ENCODE peak calls at places on chromosome 1, in ten cellular contexts. U is colonic mucosa; R is CD8-positive, alpha-beta T cell; B is SK-N-SH; Q is stomach; S is uterus; G is neural progenitor cell; W is H1; C is CD8-positive, alpha-beta memory T cell; F is heart left ventricle. N is an unnamed sample.
A peak's percentile ranks its signal among the peaks of the same experiment; 100 is the strongest.

GRCh38 chr1:10161541-10162290 is 48.7 kb upstream of the KIF1B start:
- DNase-seq in C (no peak), S (peak; percentile 46), G (no peak), U (no peak), F (peak; percentile 56), R (no peak), Q (no peak), B (no peak), W (no peak), N (no peak)

GRCh38 chr1:17377325-17377953 is 5.4 kb downstream of the PADI6 start:
- DNase-seq in B (no peak), S (no peak), U (no peak), C (no peak), R (no peak), W (no peak), G (no peak), F (no peak), Q (no peak), N (no peak)

GRCh38 chr1:43984855-43985254 is 5.8 kb downstream of the B4GALT2 start:
- DNase-seq in C (no peak), B (no peak), F (no peak), R (no peak), G (no peak), U (no peak), W (no peak), S (no peak), Q (no peak), N (no peak)

GRCh38 chr1:31936278-31936965 is 1.7 kb downstream of the PTP4A2 start:
- DNase-seq in B (no peak), S (no peak), Q (no peak), F (no peak), G (no peak), W (no peak), C (no peak), R (no peak), U (no peak), N (no peak)

GRCh38 chr1:185567006-185567405 is 167.2 kb upstream of the HMCN1 start:
- DNase-seq in B (no peak), G (no peak), F (no peak), U (no peak), S (no peak), Q (no peak), W (no peak), C (peak; percentile 35), R (peak; percentile 27), N (peak; percentile 93)

GRCh38 chr1:21631944-21632887 is 36.9 kb downstream of the RAP1GAP start:
- DNase-seq in W (no peak), G (no peak), R (no peak), Q (peak; percentile 64), B (peak; percentile 66), F (no peak), U (peak; percentile 73), S (no peak), C (no peak), N (no peak)

GRCh38 chr1:24899581-24900485 is 30.2 kb downstream of the RUNX3 start:
- DNase-seq in B (no peak), Q (no peak), U (no peak), R (no peak), S (no peak), W (peak; percentile 41), C (no peak), F (peak; percentile 5), G (no peak), N (no peak)

GRCh38 chr1:192639607-192640368 is 3.8 kb downstream of the RGS13 start:
- DNase-seq in Q (no peak), U (no peak), F (no peak), R (no peak), G (no peak), B (no peak), S (no peak), W (no peak), C (no peak), N (peak; percentile 12)

GRCh38 chr1:231040800-231041704 is 998 bp upstream of the FAM89A start:
- DNase-seq in W (peak; percentile 59), C (no peak), B (peak; percentile 48), S (peak; percentile 29), G (peak; percentile 38), Q (no peak), F (no peak), U (no peak), R (no peak), N (no peak)

GRCh38 chr1:228734881-228735801 is at the start of gene RHOU:
- DNase-seq in G (peak; percentile 88), C (peak; percentile 58), U (peak; percentile 76), S (peak; percentile 82), R (peak; percentile 56), W (peak; percentile 79), F (peak; percentile 81), Q (peak; percentile 82), B (peak; percentile 95), N (peak; percentile 11)

GRCh38 chr1:3676581-3677410 is 24.5 kb downstream of the TP73 start:
- DNase-seq in R (no peak), S (no peak), W (no peak), C (no peak), G (no peak), Q (no peak), B (no peak), U (no peak), F (no peak), N (peak; percentile 38)

GRCh38 chr1:76035053-76035452 is 39.5 kb upstream of the ST6GALNAC3 start:
- DNase-seq in W (no peak), F (no peak), U (peak; percentile 31), G (no peak), S (no peak), C (no peak), R (no peak), Q (no peak), B (peak; percentile 19), N (no peak)

GRCh38 chr1:67610450-67610849 is 74.6 kb upstream of the GADD45A start:
- DNase-seq in C (no peak), R (no peak), B (no peak), U (no peak), Q (no peak), G (no peak), F (no peak), W (no peak), S (no peak), N (no peak)

GRCh38 chr1:171403396-171403795 is 81.9 kb upstream of the PRRC2C start:
- DNase-seq in B (no peak), F (no peak), C (no peak), U (no peak), R (no peak), W (no peak), Q (no peak), G (no peak), S (no peak), N (no peak)

GRCh38 chr1:38446936-38447335 is 400.3 kb upstream of the POU3F1 start:
- DNase-seq in U (no peak), Q (no peak), S (no peak), W (peak; percentile 35), C (no peak), R (no peak), G (no peak), B (no peak), F (no peak), N (no peak)
- H3K27me3 ChIP-seq in U (no peaks in the 10 kb centered on the region), Q (peaks cover 52% of the 10 kb centered on the region), S (no peaks in the 10 kb centered on the region), W (no peaks in the 10 kb centered on the region), C (no peaks in the 10 kb centered on the region), R (no peaks in the 10 kb centered on the region), G (no peaks in the 10 kb centered on the region), B (no peaks in the 10 kb centered on the region), F (no peaks in the 10 kb centered on the region), N (peaks cover 7% of the 10 kb centered on the region)

DNA sequence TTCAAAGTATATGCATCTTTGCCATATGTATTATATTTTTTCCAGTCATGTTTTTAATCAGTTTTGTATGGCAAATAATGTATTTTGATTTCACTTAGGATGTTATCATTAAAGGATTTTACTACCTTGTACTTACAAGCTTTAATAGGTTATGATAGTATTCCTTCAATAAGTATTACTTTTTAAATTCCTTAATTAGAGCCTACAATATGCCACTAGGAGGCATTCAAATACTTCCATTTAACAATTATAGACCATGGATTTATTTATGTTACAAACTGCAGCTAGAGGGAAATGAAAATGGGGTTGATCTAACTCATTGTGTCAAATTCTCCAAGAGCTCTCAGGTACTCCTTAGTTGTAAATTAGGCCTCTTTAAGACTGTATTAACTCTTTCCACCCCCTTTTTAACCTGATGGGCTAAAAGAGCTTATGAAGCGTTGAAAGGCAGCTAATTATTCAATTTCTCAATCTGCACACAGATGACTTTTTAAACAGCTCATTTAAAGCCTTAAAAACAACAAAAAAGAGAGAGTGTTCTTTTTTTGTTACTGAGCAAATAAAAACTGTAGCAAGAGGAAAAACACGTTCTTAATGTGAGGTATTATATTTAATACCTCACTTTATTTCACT is 156.2 kb downstream of the DENND1B start:
- DNase-seq in B (no peak), W (no peak), C (no peak), G (peak; percentile 13), Q (no peak), F (no peak), S (no peak), R (no peak), U (no peak), N (no peak)
- H3K27me3 ChIP-seq in B (no peaks in the 10 kb centered on the region), W (no peaks in the 10 kb centered on the region), C (no peaks in the 10 kb centered on the region), G (no peaks in the 10 kb centered on the region), Q (no peaks in the 10 kb centered on the region), F (no peaks in the 10 kb centered on the region), S (no peaks in the 10 kb centered on the region), R (no peaks in the 10 kb centered on the region), U (no peaks in the 10 kb centered on the region), N (no peaks in the 10 kb centered on the region)

GRCh38 chr1:236705771-236706565 is 19.7 kb downstream of the ACTN2 start:
- DNase-seq in G (no peak), U (no peak), F (no peak), C (no peak), R (no peak), W (no peak), S (no peak), Q (no peak), B (peak; percentile 42), N (no peak)

GRCh38 chr1:236700903-236701302 is 14.6 kb downstream of the ACTN2 start:
- DNase-seq in C (no peak), W (no peak), F (no peak), Q (no peak), U (no peak), S (no peak), B (no peak), G (no peak), R (no peak), N (no peak)

GRCh38 chr1:236702995-236703394 is 16.7 kb downstream of the ACTN2 start:
- DNase-seq in Q (no peak), S (no peak), U (no peak), B (no peak), F (no peak), C (no peak), W (no peak), R (no peak), G (no peak), N (no peak)

GRCh38 chr1:236699366-236699765 is 13.1 kb downstream of the ACTN2 start:
- DNase-seq in B (no peak), C (no peak), S (no peak), Q (no peak), U (no peak), F (no peak), R (no peak), G (no peak), W (no peak), N (no peak)

GRCh38 chr1:236701782-236702181 is 15.5 kb downstream of the ACTN2 start:
- DNase-seq in G (no peak), F (no peak), C (no peak), B (no peak), R (no peak), U (no peak), S (no peak), Q (no peak), W (no peak), N (no peak)
- H3K27me3 ChIP-seq in G (no peaks in the 10 kb centered on the region), F (no peaks in the 10 kb centered on the region), C (peaks cover 3% of the 10 kb centered on the region), B (no peaks in the 10 kb centered on the region), R (peaks cover 4% of the 10 kb centered on the region), U (no peaks in the 10 kb centered on the region), S (no peaks in the 10 kb centered on the region), Q (peaks cover 4% of the 10 kb centered on the region), W (no peaks in the 10 kb centered on the region), N (no peaks in the 10 kb centered on the region)

GRCh38 chr1:110675060-110675791 is 486 bp upstream of the KCNA3 start:
- DNase-seq in S (no peak), R (no peak), W (peak; percentile 66), F (no peak), C (no peak), B (no peak), Q (no peak), U (no peak), G (peak; percentile 45), N (peak; percentile 4)
- H3K27me3 ChIP-seq in S (no peaks in the 10 kb centered on the region), R (no peaks in the 10 kb centered on the region), W (peaks cover 48% of the 10 kb centered on the region), F (peaks cover 29% of the 10 kb centered on the region), C (no peaks in the 10 kb centered on the region), B (peaks cover 56% of the 10 kb centered on the region), Q (peaks cover 75% of the 10 kb centered on the region), U (peaks cover 29% of the 10 kb centered on the region), G (peaks cover 100% of the 10 kb centered on the region), N (no peaks in the 10 kb centered on the region)

N was measured in CD4-positive, CD25-positive, alpha-beta regulatory T cell.